ENCODE peak calls at places on chromosomes 16 and 17, in six cellular contexts. Y is PC-3, A is neuronal stem cell, Z is IMR-90, N is K562, U is fibroblast of lung. T is an unnamed sample.

GRCh38 chr16:27840311-27841060 is 223.0 kb downstream of the GSG1L start:
- DNase-seq in Y (no peak), A (no peak), Z (no peak), N (peak), U (no peak), T (no peak)

GRCh38 chr16:66510298-66510697 is 39.6 kb downstream of the TK2 start:
- DNase-seq in Y (no peak), A (no peak), Z (no peak), N (no peak), U (no peak), T (no peak)

GRCh38 chr17:30805944-30806456 is 18.5 kb downstream of the CRLF3 start:
- DNase-seq in Y (no peak), A (no peak), Z (no peak), N (no peak), U (no peak), T (peak)

GRCh38 chr17:6894206-6894528 is 62.6 kb upstream of the TEKT1 start:
- DNase-seq in Y (no peak), A (peak), Z (no peak), N (no peak), U (no peak), T (peak)

GRCh38 chr16:2926660-2927646 is 15.2 kb downstream of the FLYWCH1 start:
- DNase-seq in Y (peak), A (peak), Z (peak), N (peak), U (peak), T (peak)

GRCh38 chr16:83113811-83114210 is 487.0 kb downstream of the CDH13 start:
- DNase-seq in Y (no peak), A (no peak), Z (peak), N (no peak), U (peak), T (no peak)

GRCh38 chr16:9798474-9798873 is 383.8 kb downstream of the GRIN2A start:
- DNase-seq in Y (no peak), A (no peak), Z (no peak), N (no peak), U (no peak), T (no peak)

GRCh38 chr16:72561-73537 is at the start of gene RHBDF1:
- DNase-seq in Y (peak), A (peak), Z (peak), N (peak), U (peak), T (peak)

GRCh38 chr17:45410144-45411091 is 22.3 kb downstream of the ARHGAP27 start:
- DNase-seq in Y (no peak), A (no peak), Z (no peak), N (no peak), U (no peak), T (no peak)

GRCh38 chr17:36949461-36949927 is 740 bp downstream of the AATF start:
- DNase-seq in Y (peak), A (no peak), Z (peak), N (no peak), U (peak), T (no peak)

GRCh38 chr16:74836111-74836671 is 61.6 kb upstream of the FA2H start:
- DNase-seq in Y (no peak), A (no peak), Z (no peak), N (no peak), U (no peak), T (no peak)

GRCh38 chr16:85911531-85911930 is 12.6 kb downstream of the IRF8 start:
- DNase-seq in Y (no peak), A (no peak), Z (no peak), N (no peak), U (no peak), T (no peak)

GRCh38 chr16:4680673-4681470 is 12.5 kb upstream of the NUDT16L1 start:
- DNase-seq in Y (no peak), A (no peak), Z (no peak), N (no peak), U (no peak), T (no peak)

GRCh38 chr17:42424991-42425610 is 2.0 kb upstream of the CAVIN1 start:
- DNase-seq in Y (no peak), A (no peak), Z (peak), N (no peak), U (no peak), T (peak)

GRCh38 chr16:13936596-13937081 is 16.7 kb downstream of the ERCC4 start:
- DNase-seq in Y (peak), A (no peak), Z (peak), N (no peak), U (peak), T (peak)

GRCh38 chr17:45700171-45701090 is 83.7 kb upstream of the CRHR1 start:
- DNase-seq in Y (no peak), A (no peak), Z (no peak), N (no peak), U (no peak), T (no peak)

GRCh38 chr16:58043571-58044155 is 18.1 kb downstream of the MMP15 start:
- DNase-seq in Y (no peak), A (no peak), Z (no peak), N (no peak), U (no peak), T (no peak)

GRCh38 chr16:68365167-68365817 is 54.5 kb downstream of the PRMT7 start:
- DNase-seq in Y (no peak), A (no peak), Z (no peak), N (no peak), U (no peak), T (no peak)

GRCh38 chr17:15260376-15261062 is 4.6 kb downstream of the PMP22 start:
- DNase-seq in Y (peak), A (peak), Z (peak), N (peak), U (peak), T (peak)

GRCh38 chr17:78273813-78274212 is 42.4 kb downstream of the TMEM235 start:
- DNase-seq in Y (no peak), A (no peak), Z (no peak), N (peak), U (no peak), T (no peak)

GRCh38 chr17:35088647-35088910 is 25.1 kb upstream of the RFFL start:
- DNase-seq in Y (no peak), A (peak), Z (no peak), N (peak), U (no peak), T (no peak)
- H3K9ac ChIP-seq in Y (peak), A (peak), Z (peak), N (peak), U (peak), T (peak)

DNA sequence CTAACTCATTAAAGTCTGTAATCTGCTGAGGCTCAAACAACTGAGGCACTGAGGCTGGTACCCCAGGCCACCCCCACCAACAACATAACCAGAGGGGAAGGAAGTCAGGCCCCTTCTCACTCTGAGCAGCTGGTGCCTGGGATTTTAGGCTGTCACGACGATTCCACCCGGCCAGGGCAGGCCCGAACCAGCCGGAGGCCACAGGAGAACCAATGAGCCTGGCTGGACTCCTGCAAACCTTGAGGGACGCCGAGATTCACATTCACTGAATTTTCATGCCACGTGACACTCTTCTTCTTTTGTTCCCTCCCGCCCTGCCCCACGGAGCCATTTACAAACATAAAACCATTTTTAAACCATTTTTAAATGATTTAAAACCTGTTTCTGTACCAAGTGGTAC is 48.1 kb downstream of the RPH3AL start:
- DNase-seq in Y (no peak), A (peak), Z (no peak), N (no peak), U (no peak), T (peak)
- H3K4me2 ChIP-seq in Y (no peak), A (no peak), Z (no peak), N (no peak), U (no peak), T (no peak)

DNA sequence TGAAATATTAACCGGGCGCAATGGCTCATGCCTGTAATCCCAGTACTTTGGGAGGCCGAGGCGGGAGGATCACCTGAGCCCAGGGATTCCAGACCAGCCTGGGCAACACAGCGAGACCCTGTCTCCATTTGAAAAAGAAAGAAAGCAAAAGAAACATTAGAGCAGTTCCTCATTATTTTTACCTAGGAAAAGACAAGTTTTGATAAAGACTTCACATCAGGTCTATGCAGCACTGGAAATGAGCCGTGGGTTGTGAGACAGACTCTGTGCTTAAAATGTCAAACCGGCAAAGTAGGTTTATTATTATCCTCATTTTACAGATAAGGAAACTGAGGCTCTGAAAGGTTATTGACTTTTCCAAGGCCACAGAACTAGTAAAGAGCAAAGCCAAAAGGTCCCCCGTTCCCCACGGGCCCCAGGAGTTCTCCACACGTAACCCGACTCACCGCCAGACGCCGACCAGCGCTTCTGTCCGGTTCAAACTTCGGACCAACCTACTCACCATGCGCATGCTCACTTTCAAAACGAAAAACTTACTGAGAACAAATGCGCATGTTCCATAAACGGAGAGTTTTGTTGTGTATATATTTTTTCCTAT is 393 bp downstream of the TUBD1 start:
- DNase-seq in Y (no peak), A (no peak), Z (no peak), N (no peak), U (no peak), T (no peak)
- H3K9ac ChIP-seq in Y (peak), A (peak), Z (peak), N (peak), U (peak), T (peak)

DNA sequence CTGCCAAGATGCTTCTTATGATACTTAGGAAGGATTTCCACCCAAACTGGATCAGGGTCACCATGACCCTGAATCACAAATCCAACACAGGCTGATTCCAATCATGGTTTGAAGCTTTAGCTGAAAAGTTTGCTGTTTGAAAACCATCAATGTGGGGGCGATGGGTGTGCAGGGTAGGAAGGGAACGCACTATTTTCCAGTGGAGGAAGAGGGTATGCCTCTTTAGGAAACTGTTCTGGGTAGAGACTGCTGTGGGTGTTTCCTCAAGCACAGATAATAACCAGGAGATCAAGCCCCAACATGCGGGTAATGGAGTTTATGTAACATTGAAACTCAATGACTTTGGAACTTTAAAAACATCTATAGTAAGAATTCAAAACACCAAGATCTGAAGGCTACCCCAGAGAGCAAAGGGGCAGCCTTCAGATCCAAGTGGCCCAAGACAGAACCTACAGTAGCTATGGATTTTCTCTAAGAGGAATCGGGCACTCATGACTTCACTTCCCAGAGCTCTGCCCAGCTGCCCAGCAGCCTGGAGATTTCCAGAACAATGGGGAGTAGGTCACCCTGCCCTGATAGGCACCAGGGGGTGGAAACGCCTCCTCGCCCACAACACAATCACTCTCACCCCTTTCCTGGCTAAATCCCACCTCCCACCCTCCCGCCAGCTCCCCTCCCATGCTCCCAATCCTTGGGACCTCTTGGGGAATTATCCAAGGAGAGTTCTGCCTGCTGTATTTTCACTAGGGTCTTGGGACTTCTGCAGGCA is 22.8 kb downstream of the TRIM25 start:
- DNase-seq in Y (no peak), A (no peak), Z (no peak), N (no peak), U (no peak), T (no peak)
- H3K4me2 ChIP-seq in Y (no peak), A (no peak), Z (no peak), N (no peak), U (no peak), T (no peak)

GRCh38 chr17:50146927-50147640 is 3.4 kb downstream of the PPP1R9B start:
- DNase-seq in Y (no peak), A (no peak), Z (no peak), N (no peak), U (no peak), T (peak)
- H3K9ac ChIP-seq in Y (no peak), A (no peak), Z (peak), N (peak), U (peak), T (peak)

GRCh38 chr17:32467949-32468348 is 18.8 kb upstream of the CDK5R1 start:
- DNase-seq in Y (no peak), A (no peak), Z (no peak), N (no peak), U (no peak), T (no peak)
- H3K4me2 ChIP-seq in Y (no peak), A (no peak), Z (no peak), N (no peak), U (no peak), T (no peak)

GRCh38 chr17:12107905-12108304 is 87.2 kb downstream of the MAP2K4 start:
- DNase-seq in Y (peak), A (no peak), Z (peak), N (no peak), U (peak), T (peak)

GRCh38 chr17:12099412-12099811 is 78.7 kb downstream of the MAP2K4 start:
- DNase-seq in Y (no peak), A (no peak), Z (no peak), N (no peak), U (no peak), T (no peak)

DNA sequence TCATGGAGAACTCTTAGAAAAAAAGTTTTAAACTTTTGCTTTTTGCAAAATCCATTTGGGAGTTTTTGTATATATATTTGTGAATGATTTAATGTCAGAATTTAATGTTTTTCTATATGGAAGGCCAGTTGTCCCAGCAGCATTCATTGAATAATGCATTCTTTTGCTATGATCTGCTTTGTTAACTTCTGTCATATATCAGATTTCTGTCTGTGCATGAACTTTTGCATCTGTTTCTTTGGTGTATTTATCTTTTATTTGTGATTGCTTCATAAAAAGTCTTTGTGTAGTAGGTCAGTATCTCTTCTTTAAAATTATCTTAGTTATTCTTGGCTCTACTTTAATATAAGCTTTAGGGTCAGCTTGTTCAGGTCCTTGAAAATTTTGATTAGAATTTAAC is 84.2 kb downstream of the MAP2K4 start:
- DNase-seq in Y (no peak), A (no peak), Z (peak), N (no peak), U (peak), T (no peak)
- H3K9ac ChIP-seq in Y (no peak), A (no peak), Z (no peak), N (no peak), U (no peak), T (no peak)

DNA sequence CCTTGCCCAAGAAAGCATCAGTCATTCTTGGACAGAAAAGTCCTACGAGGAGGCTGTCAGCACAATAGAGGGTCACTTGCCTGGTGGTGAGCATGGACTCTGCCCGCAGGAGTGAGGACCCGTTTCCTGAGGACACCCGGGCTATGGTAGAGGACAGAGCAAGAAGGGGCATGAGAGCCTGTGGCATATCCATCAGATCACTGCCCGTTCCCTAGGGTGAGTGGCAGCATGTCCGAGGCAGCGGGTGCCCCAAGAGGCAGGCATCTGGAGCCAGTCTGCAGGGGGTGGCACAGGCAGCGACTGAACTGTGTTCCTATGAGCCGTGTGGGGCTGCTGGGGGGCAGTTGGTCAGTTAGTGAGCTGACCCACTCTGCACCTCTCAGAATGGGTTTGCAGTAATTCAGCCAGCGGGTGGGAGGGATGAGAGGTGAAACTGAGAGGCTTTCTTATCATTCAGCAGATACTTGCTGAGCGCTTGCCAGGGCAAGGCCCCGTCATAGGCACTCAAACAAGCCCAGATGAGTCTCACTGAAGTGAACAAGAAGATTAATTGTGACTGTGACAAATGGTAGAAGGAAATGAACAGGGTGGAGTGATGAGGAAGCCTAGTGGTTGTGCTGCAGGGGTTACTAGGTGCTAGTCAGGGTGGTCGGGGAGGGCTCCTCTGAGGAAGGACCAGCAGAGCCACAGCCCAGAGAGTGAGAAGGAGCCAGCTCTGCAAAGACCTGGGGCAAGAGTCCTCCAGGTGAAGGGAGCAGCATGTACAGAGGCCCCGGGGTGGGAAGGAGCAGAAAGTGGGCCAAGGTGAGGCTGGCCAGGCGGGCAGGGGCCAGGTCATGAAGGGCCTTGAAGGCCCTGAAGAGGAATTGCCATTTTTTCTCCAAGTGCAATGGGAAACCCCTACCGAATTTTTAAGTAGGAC is 87.9 kb downstream of the CLEC16A start:
- DNase-seq in Y (no peak), A (no peak), Z (no peak), N (peak), U (peak), T (no peak)
- H3K4me2 ChIP-seq in Y (no peak), A (no peak), Z (no peak), N (no peak), U (peak), T (peak)

GRCh38 chr17:48175692-48176450 is 68.3 kb downstream of the SNX11 start:
- DNase-seq in Y (peak), A (no peak), Z (peak), N (no peak), U (no peak), T (peak)
- H3K9ac ChIP-seq in Y (no peak), A (no peak), Z (no peak), N (no peak), U (no peak), T (peak)

T was measured in GM23248.